ENCODE peak calls at places on chromosome 19, in nine cellular contexts. U is neural progenitor cell, S is HCT116, B is PC-3, M is OCI-LY7, K is GM23338, J is hepatocyte, V is SK-N-SH, T is MM.1S. P is an unnamed sample.

GRCh38 chr19:43610493-43610892 is 1.4 kb upstream of the SRRM5 start:
- DNase-seq in U (no peak), S (no peak), B (no peak), M (no peak), K (no peak), J (no peak), V (no peak), T (no peak), P (no peak)

GRCh38 chr19:13487985-13488384 is 18.3 kb downstream of the CACNA1A start:
- DNase-seq in U (no peak), S (no peak), B (no peak), M (no peak), K (no peak), J (no peak), V (no peak), T (no peak), P (no peak)

GRCh38 chr19:34364830-34365462 is at the start of gene GPI:
- DNase-seq in U (peak), S (no peak), B (peak), M (peak), K (peak), J (peak), V (peak), T (peak), P (peak)

GRCh38 chr19:5679289-5680082 is 830 bp downstream of the MICOS13 start:
- DNase-seq in U (no peak), S (no peak), B (no peak), M (no peak), K (no peak), J (peak), V (no peak), T (peak), P (no peak)

GRCh38 chr19:5343848-5344247 is 3.2 kb upstream of the PTPRS start:
- DNase-seq in U (no peak), S (no peak), B (no peak), M (no peak), K (no peak), J (no peak), V (no peak), T (no peak), P (peak)

GRCh38 chr19:55596304-55596703 is 3.0 kb downstream of the FIZ1 start:
- DNase-seq in U (no peak), S (no peak), B (no peak), M (no peak), K (no peak), J (no peak), V (no peak), T (no peak), P (no peak)

GRCh38 chr19:18423258-18424020 is 4.2 kb downstream of the SSBP4 start:
- DNase-seq in U (no peak), S (no peak), B (no peak), M (no peak), K (no peak), J (no peak), V (no peak), T (no peak), P (no peak)

GRCh38 chr19:35300340-35300649 is 8.3 kb downstream of the MAG start:
- DNase-seq in U (no peak), S (no peak), B (no peak), M (no peak), K (no peak), J (no peak), V (no peak), T (no peak), P (no peak)

GRCh38 chr19:1360818-1361461 is 22.8 kb upstream of the NDUFS7 start:
- DNase-seq in U (peak), S (no peak), B (no peak), M (no peak), K (no peak), J (peak), V (peak), T (no peak), P (peak)

GRCh38 chr19:40933025-40933424 is 51.0 kb upstream of the CYP2A7 start:
- DNase-seq in U (peak), S (no peak), B (peak), M (no peak), K (peak), J (no peak), V (no peak), T (no peak), P (no peak)

GRCh38 chr19:40611096-40611495 is 9.9 kb downstream of the LTBP4 start:
- DNase-seq in U (no peak), S (no peak), B (peak), M (no peak), K (no peak), J (no peak), V (no peak), T (no peak), P (peak)

GRCh38 chr19:52689804-52690394 is 44.9 kb downstream of the ZNF611 start:
- DNase-seq in U (peak), S (no peak), B (no peak), M (no peak), K (peak), J (peak), V (peak), T (no peak), P (peak)

GRCh38 chr19:30344446-30345425 is 27.4 kb upstream of the ZNF536 start:
- DNase-seq in U (no peak), S (peak), B (peak), M (no peak), K (no peak), J (no peak), V (no peak), T (no peak), P (peak)

GRCh38 chr19:35153701-35154534 is 617 bp upstream of the FXYD5 start:
- DNase-seq in U (peak), S (no peak), B (peak), M (peak), K (peak), J (peak), V (peak), T (peak), P (peak)

GRCh38 chr19:37306383-37306963 is 64.4 kb upstream of the ZNF527 start:
- DNase-seq in U (no peak), S (no peak), B (no peak), M (no peak), K (no peak), J (no peak), V (no peak), T (no peak), P (no peak)

GRCh38 chr19:1169921-1170885 is 3.9 kb downstream of the SBNO2 start:
- DNase-seq in U (no peak), S (no peak), B (peak), M (no peak), K (no peak), J (no peak), V (peak), T (peak), P (peak)

GRCh38 chr19:30118221-30118620 is 176.2 kb downstream of the URI1 start:
- DNase-seq in U (no peak), S (no peak), B (no peak), M (no peak), K (no peak), J (no peak), V (no peak), T (no peak), P (no peak)

GRCh38 chr19:47674548-47674947 is 38.7 kb upstream of the EHD2 start:
- DNase-seq in U (no peak), S (no peak), B (no peak), M (no peak), K (no peak), J (no peak), V (no peak), T (no peak), P (no peak)

GRCh38 chr19:33419763-33420080 is 46.2 kb downstream of the CEBPG start:
- DNase-seq in U (peak), S (no peak), B (no peak), M (no peak), K (peak), J (no peak), V (peak), T (no peak), P (no peak)

GRCh38 chr19:1449467-1450442 is at the start of gene APC2:
- DNase-seq in U (peak), S (no peak), B (no peak), M (peak), K (peak), J (peak), V (peak), T (no peak), P (peak)

GRCh38 chr19:56377105-56377924 is 16.0 kb downstream of the ZNF582 start:
- DNase-seq in U (no peak), S (no peak), B (peak), M (no peak), K (peak), J (no peak), V (no peak), T (no peak), P (no peak)

GRCh38 chr19:45090034-45090433 is 2.9 kb upstream of the PPP1R37 start:
- DNase-seq in U (no peak), S (no peak), B (no peak), M (no peak), K (peak), J (no peak), V (no peak), T (no peak), P (no peak)

GRCh38 chr19:35291259-35291658 is 702 bp upstream of the MAG start:
- DNase-seq in U (no peak), S (no peak), B (no peak), M (peak), K (no peak), J (no peak), V (no peak), T (peak), P (no peak)

GRCh38 chr19:6832412-6832811 is 55.0 kb upstream of the ADGRE1 start:
- DNase-seq in U (no peak), S (no peak), B (no peak), M (no peak), K (no peak), J (no peak), V (no peak), T (no peak), P (no peak)
- TF ChIP-seq EZH2phosphoT487 in U (no peak), S (no peak), B (no peak), M (no peak), K (no peak), J (no peak), V (no peak), T (no peak), P (no peak)

GRCh38 chr19:54518844-54519243 is 16.2 kb downstream of the LAIR2 start:
- DNase-seq in U (no peak), S (no peak), B (peak), M (no peak), K (no peak), J (no peak), V (no peak), T (no peak), P (no peak)

GRCh38 chr19:54515156-54515555 is 12.5 kb downstream of the LAIR2 start:
- DNase-seq in U (no peak), S (no peak), B (no peak), M (no peak), K (no peak), J (no peak), V (no peak), T (no peak), P (no peak)

GRCh38 chr19:54521860-54522513 is 19.4 kb downstream of the LAIR2 start:
- DNase-seq in U (no peak), S (no peak), B (no peak), M (no peak), K (no peak), J (no peak), V (no peak), T (no peak), P (no peak)

GRCh38 chr19:54521022-54521859 is 18.6 kb downstream of the LAIR2 start:
- DNase-seq in U (no peak), S (no peak), B (no peak), M (no peak), K (no peak), J (no peak), V (no peak), T (no peak), P (no peak)

GRCh38 chr19:54517483-54517882 is 14.9 kb downstream of the LAIR2 start:
- DNase-seq in U (peak), S (no peak), B (peak), M (peak), K (peak), J (peak), V (no peak), T (peak), P (peak)
- TF ChIP-seq EZH2phosphoT487 in U (no peak), S (no peak), B (no peak), M (no peak), K (no peak), J (no peak), V (no peak), T (no peak), P (no peak)

DNA sequence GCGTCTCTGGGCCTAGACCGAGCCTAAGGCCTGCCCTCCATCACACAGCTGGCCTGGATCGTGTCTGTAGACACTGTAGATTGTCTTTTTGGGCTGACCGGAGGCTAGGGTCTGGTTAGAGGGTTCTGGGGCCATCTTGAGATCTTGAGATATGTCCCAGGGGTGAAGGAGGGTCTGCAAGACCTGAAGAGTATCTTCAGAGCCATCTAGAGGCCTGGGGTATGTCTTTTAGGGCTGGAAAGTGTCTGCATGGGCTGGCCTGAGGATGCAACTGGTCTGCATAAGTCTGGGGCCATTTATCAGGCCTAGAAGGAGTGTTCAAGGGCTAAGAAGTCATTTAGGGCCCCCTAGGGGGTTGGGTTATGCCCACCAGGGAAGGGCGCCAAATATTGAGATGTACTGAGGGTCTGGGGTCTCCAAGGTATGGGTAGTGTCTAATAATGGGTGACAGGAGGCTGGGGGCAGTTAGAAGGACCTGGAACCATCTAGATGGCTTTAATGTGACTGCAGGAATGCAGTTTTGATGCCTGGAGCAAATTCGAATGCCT is 553 bp downstream of the SCAF1 start:
- DNase-seq in U (no peak), S (no peak), B (no peak), M (peak), K (peak), J (no peak), V (peak), T (no peak), P (no peak)
- TF ChIP-seq EZH2phosphoT487 in U (no peak), S (no peak), B (no peak), M (no peak), K (no peak), J (no peak), V (no peak), T (no peak), P (no peak)

DNA sequence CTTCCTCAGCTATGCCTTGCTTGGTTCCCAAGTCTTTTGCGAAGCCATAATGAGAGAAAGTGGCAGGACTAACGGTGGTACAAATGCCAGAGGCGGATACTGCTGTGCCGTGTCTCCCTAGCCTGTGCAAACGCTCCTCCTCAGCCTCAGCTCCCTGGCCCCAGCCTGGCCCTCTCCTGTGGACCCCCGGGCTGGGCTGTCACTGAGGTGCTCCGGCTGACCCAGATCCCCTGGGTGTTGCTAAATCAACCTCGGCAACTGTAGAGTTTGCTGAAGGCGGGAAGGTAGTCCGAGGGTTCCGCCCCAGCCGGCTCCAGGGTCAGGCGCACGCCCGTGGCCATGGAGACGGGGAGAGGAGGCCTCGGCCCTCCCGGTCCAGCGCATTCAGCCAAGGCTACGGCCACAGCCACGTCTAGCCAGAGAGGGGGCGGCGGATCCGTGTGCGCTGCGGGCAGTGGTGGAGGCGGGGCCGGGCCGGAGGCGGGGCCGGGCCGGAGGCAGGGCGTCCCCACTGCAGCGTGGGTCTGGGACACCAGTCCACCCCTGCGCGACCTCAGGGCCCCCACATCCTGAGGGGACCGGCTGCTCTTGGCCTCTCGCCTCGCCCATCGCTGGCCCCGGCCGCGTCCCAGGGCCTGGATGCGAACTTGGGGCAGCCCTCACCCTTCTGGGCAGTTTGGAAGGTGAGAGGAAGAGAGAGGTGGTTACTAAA is 16.4 kb upstream of the ZNF492 start:
- DNase-seq in U (no peak), S (no peak), B (no peak), M (no peak), K (no peak), J (no peak), V (peak), T (no peak), P (no peak)
- TF ChIP-seq EZH2phosphoT487 in U (no peak), S (no peak), B (no peak), M (no peak), K (no peak), J (no peak), V (no peak), T (no peak), P (no peak)

GRCh38 chr19:28847468-28847867 is 365.5 kb downstream of the UQCRFS1 start:
- DNase-seq in U (no peak), S (no peak), B (no peak), M (no peak), K (peak), J (peak), V (no peak), T (no peak), P (peak)
- TF ChIP-seq EZH2phosphoT487 in U (no peak), S (no peak), B (no peak), M (no peak), K (no peak), J (no peak), V (no peak), T (no peak), P (no peak)

DNA sequence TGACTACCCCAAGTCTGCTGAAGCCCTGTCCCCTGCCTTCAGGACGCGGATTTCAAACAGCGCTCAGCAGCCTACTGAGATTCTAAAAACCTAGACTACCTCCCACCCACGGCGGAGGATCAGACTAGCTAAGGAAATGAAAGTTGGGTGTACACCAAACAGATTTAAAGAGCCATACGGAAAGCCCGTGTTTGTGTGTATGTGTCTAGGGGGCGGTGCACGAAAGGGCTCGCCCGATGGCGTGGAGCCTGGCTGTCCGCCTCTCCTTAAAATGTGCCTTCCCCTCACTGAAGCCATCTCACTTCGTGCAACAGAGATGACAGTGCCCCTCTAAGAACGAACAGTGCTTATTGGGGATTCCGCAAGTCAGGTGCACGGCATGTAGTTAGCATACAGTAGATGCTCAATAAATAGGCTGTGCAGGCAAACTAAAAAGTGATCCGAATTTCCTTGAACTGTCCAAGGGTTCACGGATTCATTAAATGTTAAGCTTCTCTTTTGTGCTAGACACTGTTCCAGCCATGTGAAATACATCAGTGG is 639 bp downstream of the LENG1 start:
- DNase-seq in U (peak), S (no peak), B (peak), M (peak), K (no peak), J (no peak), V (no peak), T (peak), P (peak)
- TF ChIP-seq EZH2phosphoT487 in U (no peak), S (no peak), B (no peak), M (no peak), K (no peak), J (no peak), V (no peak), T (no peak), P (no peak)

GRCh38 chr19:17351815-17352435 is 14.6 kb downstream of the GTPBP3 start:
- DNase-seq in U (no peak), S (no peak), B (no peak), M (no peak), K (no peak), J (no peak), V (no peak), T (no peak), P (no peak)

GRCh38 chr19:17347877-17348276 is 10.5 kb downstream of the GTPBP3 start:
- DNase-seq in U (no peak), S (no peak), B (no peak), M (no peak), K (no peak), J (no peak), V (no peak), T (no peak), P (no peak)

GRCh38 chr19:17348700-17349099 is 11.3 kb downstream of the GTPBP3 start:
- DNase-seq in U (peak), S (no peak), B (peak), M (no peak), K (peak), J (peak), V (peak), T (no peak), P (peak)

GRCh38 chr19:17346109-17346671 is 8.8 kb downstream of the GTPBP3 start:
- DNase-seq in U (peak), S (peak), B (peak), M (peak), K (peak), J (peak), V (peak), T (peak), P (peak)

GRCh38 chr19:17347361-17347760 is 10.0 kb downstream of the GTPBP3 start:
- DNase-seq in U (no peak), S (no peak), B (no peak), M (no peak), K (no peak), J (no peak), V (no peak), T (no peak), P (peak)
- TF ChIP-seq EZH2phosphoT487 in U (no peak), S (no peak), B (no peak), M (no peak), K (no peak), J (no peak), V (no peak), T (no peak), P (no peak)